ENCODE peak calls at places on chromosome 17, in ten cellular contexts. R is lower leg skin, A is Peyer's patch, Z is upper lobe of left lung, K is IMR-90, O is A549, M is fibroblast of pulmonary artery, U is adrenal gland, I is AG04449, V is PC-9. C is an unnamed sample.
A peak's percentile ranks its signal among the peaks of the same experiment; 100 is the strongest.

GRCh38 chr17:1769826-1770477 is 8.1 kb downstream of the SERPINF1 start:
- DNase-seq in R (peak; percentile 82), A (peak; percentile 48), Z (peak; percentile 50), K (no peak), O (peak; percentile 78), M (no peak), U (no peak), I (no peak), V (peak; percentile 76), C (no peak)

GRCh38 chr17:82457071-82457789 is 1.3 kb upstream of the NARF start:
- DNase-seq in R (no peak), A (no peak), Z (peak; percentile 67), K (no peak), O (no peak), M (peak; percentile 39), U (peak; percentile 61), I (no peak), V (no peak), C (no peak)

GRCh38 chr17:63974594-63975192 is 2.0 kb upstream of the SCN4A start:
- DNase-seq in R (no peak), A (no peak), Z (no peak), K (peak; percentile 67), O (no peak), M (peak; percentile 39), U (no peak), I (no peak), V (peak; percentile 61), C (peak; percentile 41)

GRCh38 chr17:66123163-66123562 is 68.8 kb downstream of the CEP112 start:
- DNase-seq in R (no peak), A (no peak), Z (no peak), K (peak; percentile 38), O (no peak), M (peak; percentile 17), U (no peak), I (no peak), V (no peak), C (peak; percentile 35)

GRCh38 chr17:50890675-50891516 is 24.7 kb upstream of the TOB1 start:
- DNase-seq in R (no peak), A (no peak), Z (no peak), K (no peak), O (peak; percentile 70), M (no peak), U (no peak), I (no peak), V (peak; percentile 98), C (no peak)

GRCh38 chr17:2709173-2709661 is 2.3 kb downstream of the CLUH start:
- DNase-seq in R (peak; percentile 91), A (peak; percentile 47), Z (peak; percentile 85), K (no peak), O (peak; percentile 49), M (no peak), U (peak; percentile 85), I (no peak), V (peak; percentile 76), C (peak; percentile 15)

GRCh38 chr17:34009946-34010345 is 245.1 kb upstream of the CCL2 start:
- DNase-seq in R (no peak), A (no peak), Z (no peak), K (no peak), O (no peak), M (no peak), U (no peak), I (no peak), V (no peak), C (no peak)

GRCh38 chr17:57938061-57938502 is 17.1 kb downstream of the CUEDC1 start:
- DNase-seq in R (no peak), A (no peak), Z (no peak), K (no peak), O (no peak), M (no peak), U (no peak), I (no peak), V (no peak), C (no peak)

GRCh38 chr17:56807723-56808122 is 26.0 kb downstream of the C17orf67 start:
- DNase-seq in R (no peak), A (no peak), Z (no peak), K (no peak), O (no peak), M (no peak), U (no peak), I (no peak), V (no peak), C (no peak)

GRCh38 chr17:82013772-82014321 is 8.8 kb downstream of the CENPX start:
- DNase-seq in R (no peak), A (no peak), Z (peak; percentile 85), K (no peak), O (no peak), M (no peak), U (no peak), I (no peak), V (no peak), C (no peak)

DNA sequence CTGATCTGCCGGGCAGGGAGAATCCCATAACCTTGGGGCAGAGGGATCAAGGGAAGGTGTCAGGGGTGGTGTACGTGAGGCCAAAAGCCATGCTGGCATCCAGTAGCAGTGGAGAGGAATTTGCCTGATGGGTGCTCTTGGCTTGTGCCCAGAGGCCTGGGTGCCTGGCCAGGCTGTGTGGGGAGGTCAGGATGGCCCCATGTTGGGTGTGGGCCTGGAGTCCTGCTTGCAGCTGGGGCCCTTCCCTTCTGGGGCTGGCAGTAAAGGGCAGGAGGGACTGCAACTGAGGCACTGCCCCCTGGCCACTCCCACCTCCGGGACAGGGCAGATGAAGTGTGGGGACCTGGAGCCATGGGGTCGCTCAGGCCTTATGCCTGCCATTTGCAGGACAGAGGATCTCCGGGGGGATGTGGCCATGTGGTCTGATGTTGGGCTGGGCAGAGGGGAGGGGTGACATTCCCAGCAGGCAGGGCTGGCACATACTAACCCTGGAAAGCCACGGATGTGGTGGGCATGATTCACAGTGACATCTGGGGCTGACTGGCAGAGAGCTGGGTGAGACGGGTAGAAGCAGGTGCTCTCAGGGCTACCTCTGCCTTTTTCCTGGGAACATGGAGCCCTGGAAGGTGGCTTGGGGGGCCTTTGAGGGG is 3.5 kb downstream of the FMNL1 start:
- DNase-seq in R (peak; percentile 85), A (peak; percentile 48), Z (no peak), K (no peak), O (peak; percentile 20), M (no peak), U (no peak), I (no peak), V (no peak), C (no peak)
- H3K4me3 ChIP-seq in R (no peak overlapping the region), A (peak overlapping the region; percentile 97), Z (peak overlapping the region; percentile 70), K (no peak overlapping the region), O (no peak overlapping the region), M (no peak overlapping the region), U (no peak overlapping the region), I (no peak overlapping the region), V (no peak overlapping the region), C (no peak overlapping the region)

DNA sequence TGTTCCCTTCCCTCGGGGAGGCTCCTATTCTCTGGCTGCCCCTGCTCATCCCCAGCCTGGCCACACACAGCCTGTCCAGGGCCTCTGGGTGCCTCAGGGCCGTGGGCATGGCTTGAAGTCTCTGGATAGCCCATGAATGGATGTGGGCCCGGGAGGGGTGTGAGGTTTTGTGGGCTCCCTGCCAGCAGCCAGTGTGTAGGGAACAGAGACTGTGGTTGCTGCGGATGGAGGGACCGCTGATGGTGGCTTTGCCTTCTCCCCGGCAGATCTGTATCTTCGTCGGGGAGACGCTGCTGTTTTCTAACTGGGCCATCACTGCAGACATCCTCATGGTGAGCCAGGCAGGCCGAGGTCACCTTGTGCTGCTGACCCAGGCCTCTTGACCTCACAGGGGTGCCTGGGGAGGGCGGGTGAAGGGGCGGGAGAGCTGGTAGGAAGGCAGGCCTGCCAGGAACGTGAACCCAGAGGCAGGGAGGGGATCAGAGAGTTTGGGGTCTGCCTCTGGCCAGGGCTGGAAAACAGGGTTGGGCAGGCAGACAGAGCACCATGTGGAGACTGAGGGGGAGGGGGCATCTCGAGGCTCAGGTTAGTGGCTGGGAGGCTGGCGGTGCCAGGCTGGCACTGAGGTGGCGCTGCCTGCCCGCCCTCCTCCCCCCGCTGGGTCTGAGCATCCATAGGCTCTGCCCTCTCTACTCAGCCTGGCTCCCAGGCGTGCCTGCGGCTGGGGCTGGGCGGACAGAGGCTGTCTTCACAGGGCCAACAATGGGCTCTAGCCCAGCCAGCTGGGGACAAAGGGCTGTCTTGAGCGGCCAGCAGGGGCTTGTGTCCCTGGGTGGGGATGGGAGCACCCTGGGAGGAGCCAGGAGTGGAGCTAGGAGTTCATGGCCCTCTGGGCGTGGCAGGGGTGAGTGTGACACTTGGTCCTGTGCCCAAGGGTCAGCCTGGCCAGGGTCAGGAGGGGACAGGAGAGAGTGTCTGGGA is 21.4 kb downstream of the MYBBP1A start:
- DNase-seq in R (no peak), A (no peak), Z (no peak), K (no peak), O (peak; percentile 53), M (no peak), U (no peak), I (no peak), V (peak; percentile 48), C (no peak)
- TF ChIP-seq CTCF in R (no peak), A (no peak), Z (peak; percentile 20), K (no peak), O (no peak), M (no peak), U (no peak), I (no peak), V (no peak), C (no peak)

GRCh38 chr17:74892974-74893911 is at the start of gene FADS6:
- DNase-seq in R (no peak), A (no peak), Z (no peak), K (no peak), O (no peak), M (no peak), U (no peak), I (no peak), V (no peak), C (no peak)
- H3K4me3 ChIP-seq in R (peak within 1 kb of the TSS; percentile 5), A (peak within 1 kb of the TSS; percentile 20), Z (peak within 1 kb of the TSS; percentile 22), K (no peak within 1 kb of the TSS), O (peak within 1 kb of the TSS; percentile 40), M (no peak within 1 kb of the TSS), U (no peak within 1 kb of the TSS), I (no peak within 1 kb of the TSS), V (no peak within 1 kb of the TSS), C (no peak within 1 kb of the TSS)

GRCh38 chr17:17810374-17811248 is 26.2 kb downstream of the SREBF1 start:
- DNase-seq in R (no peak), A (no peak), Z (no peak), K (no peak), O (peak; percentile 57), M (peak; percentile 20), U (peak; percentile 79), I (no peak), V (no peak), C (no peak)
- TF ChIP-seq CTCF in R (no peak), A (no peak), Z (no peak), K (no peak), O (no peak), M (no peak), U (no peak), I (no peak), V (no peak), C (no peak)

C was measured in AG10803.